ENCODE peak calls at places on chromosomes 16 and 17, in four cellular contexts. B, L, R and M are unnamed samples.

GRCh38 chr17:29177871-29178749 is 2.1 kb downstream of the MYO18A start:
- DNase-seq in B (peak; percentile 7), L (no peak), R (no peak), M (no peak)

GRCh38 chr17:43220511-43221125 is 7.8 kb downstream of the CCDC200 start:
- DNase-seq in B (no peak), L (no peak), R (no peak), M (no peak)

GRCh38 chr16:3173892-3174617 is 13.9 kb upstream of the OR1F1 start:
- DNase-seq in B (peak; percentile 22), L (no peak), R (peak; percentile 63), M (no peak)

GRCh38 chr16:63943568-63943967 is 1178.3 kb downstream of the CDH11 start:
- DNase-seq in B (no peak), L (no peak), R (no peak), M (no peak)

GRCh38 chr16:79848739-79849518 is 248.4 kb upstream of the MAF start:
- DNase-seq in B (no peak), L (no peak), R (no peak), M (no peak)

GRCh38 chr16:86367291-86368072 is 142.8 kb upstream of the FOXF1 start:
- DNase-seq in B (peak; percentile 11), L (no peak), R (no peak), M (no peak)

GRCh38 chr17:82668631-82669099 is 20.4 kb upstream of the WDR45B start:
- DNase-seq in B (peak; percentile 78), L (peak; percentile 67), R (no peak), M (no peak)

GRCh38 chr16:82957212-82957611 is 330.4 kb downstream of the CDH13 start:
- DNase-seq in B (no peak), L (no peak), R (no peak), M (no peak)

GRCh38 chr16:24279982-24280381 is 23.8 kb downstream of the CACNG3 start:
- DNase-seq in B (no peak), L (no peak), R (no peak), M (no peak)

GRCh38 chr17:29243792-29244191 is 2.9 kb upstream of the CRYBA1 start:
- DNase-seq in B (peak; percentile 65), L (no peak), R (no peak), M (no peak)

GRCh38 chr17:29107933-29108805 is 65.2 kb downstream of the PIPOX start:
- DNase-seq in B (no peak), L (peak; percentile 55), R (peak; percentile 62), M (no peak)

GRCh38 chr17:38451030-38451839 is 23.0 kb downstream of the ARHGAP23 start:
- DNase-seq in B (peak; percentile 95), L (peak; percentile 89), R (peak; percentile 89), M (no peak)